ENCODE peak calls at places on chromosomes 1 and 21, in nine cellular contexts. One of them, this sample, is unnamed.

GRCh38 chr21:36587388-36587787 is 107.5 kb upstream of the CLDN14 start:
- DNase-seq in testis: no peak
- DNase-seq in ACHN: no peak
- DNase-seq in D341Med: no peak
- DNase-seq in LoVo: peak
- DNase-seq in tibial nerve: no peak
- DNase-seq in T1000: no peak
- DNase-seq in EL: peak
- DNase-seq in stimulated activated CD8-positive, alpha-beta memory T cell treated with anti-CD3 and anti-CD28 coated beads, Interleukin-7, amount 100 ng/mL, for 48 hours: no peak
- DNase-seq in this sample: peak

GRCh38 chr1:40185951-40186864 is 25.0 kb downstream of the RLF start:
- DNase-seq in stimulated activated CD8-positive, alpha-beta memory T cell treated with anti-CD3 and anti-CD28 coated beads, Interleukin-7, amount 100 ng/mL, for 48 hours: peak
- DNase-seq in LoVo: no peak
- DNase-seq in T1000: no peak
- DNase-seq in tibial nerve: no peak
- DNase-seq in testis: no peak
- DNase-seq in EL: peak
- DNase-seq in D341Med: no peak
- DNase-seq in ACHN: no peak
- DNase-seq in this sample: peak

GRCh38 chr1:37035828-37036666 is 1.7 kb upstream of the GRIK3 start:
- DNase-seq in EL: no peak
- DNase-seq in tibial nerve: no peak
- DNase-seq in LoVo: no peak
- DNase-seq in stimulated activated CD8-positive, alpha-beta memory T cell treated with anti-CD3 and anti-CD28 coated beads, Interleukin-7, amount 100 ng/mL, for 48 hours: no peak
- DNase-seq in T1000: no peak
- DNase-seq in ACHN: no peak
- DNase-seq in D341Med: no peak
- DNase-seq in testis: peak
- DNase-seq in this sample: no peak

GRCh38 chr1:203228670-203229069 is 803 bp downstream of the CHIT1 start:
- DNase-seq in ACHN: no peak
- DNase-seq in testis: no peak
- DNase-seq in D341Med: no peak
- DNase-seq in T1000: no peak
- DNase-seq in tibial nerve: no peak
- DNase-seq in LoVo: no peak
- DNase-seq in EL: no peak
- DNase-seq in stimulated activated CD8-positive, alpha-beta memory T cell treated with anti-CD3 and anti-CD28 coated beads, Interleukin-7, amount 100 ng/mL, for 48 hours: no peak
- DNase-seq in this sample: no peak

GRCh38 chr1:233790662-233791371 is 113.7 kb upstream of the SLC35F3 start:
- DNase-seq in stimulated activated CD8-positive, alpha-beta memory T cell treated with anti-CD3 and anti-CD28 coated beads, Interleukin-7, amount 100 ng/mL, for 48 hours: no peak
- DNase-seq in T1000: no peak
- DNase-seq in EL: peak
- DNase-seq in LoVo: peak
- DNase-seq in testis: peak
- DNase-seq in tibial nerve: no peak
- DNase-seq in D341Med: peak
- DNase-seq in ACHN: peak
- DNase-seq in this sample: peak

GRCh38 chr1:26289158-26290059 is 9.5 kb downstream of the SH3BGRL3 start:
- DNase-seq in LoVo: no peak
- DNase-seq in D341Med: no peak
- DNase-seq in T1000: no peak
- DNase-seq in stimulated activated CD8-positive, alpha-beta memory T cell treated with anti-CD3 and anti-CD28 coated beads, Interleukin-7, amount 100 ng/mL, for 48 hours: no peak
- DNase-seq in tibial nerve: no peak
- DNase-seq in testis: no peak
- DNase-seq in EL: no peak
- DNase-seq in ACHN: peak
- DNase-seq in this sample: no peak

GRCh38 chr1:107051266-107051665 is 5.2 kb upstream of the PRMT6 start:
- DNase-seq in stimulated activated CD8-positive, alpha-beta memory T cell treated with anti-CD3 and anti-CD28 coated beads, Interleukin-7, amount 100 ng/mL, for 48 hours: no peak
- DNase-seq in EL: no peak
- DNase-seq in D341Med: no peak
- DNase-seq in testis: no peak
- DNase-seq in T1000: no peak
- DNase-seq in tibial nerve: no peak
- DNase-seq in LoVo: no peak
- DNase-seq in ACHN: no peak
- DNase-seq in this sample: no peak

GRCh38 chr21:35861656-35862055 is 198.7 kb downstream of the SETD4 start:
- DNase-seq in EL: peak
- DNase-seq in testis: no peak
- DNase-seq in T1000: no peak
- DNase-seq in tibial nerve: no peak
- DNase-seq in stimulated activated CD8-positive, alpha-beta memory T cell treated with anti-CD3 and anti-CD28 coated beads, Interleukin-7, amount 100 ng/mL, for 48 hours: no peak
- DNase-seq in ACHN: no peak
- DNase-seq in LoVo: peak
- DNase-seq in D341Med: no peak
- DNase-seq in this sample: no peak

GRCh38 chr1:58885998-58886397 is 102.2 kb upstream of the JUN start:
- DNase-seq in D341Med: no peak
- DNase-seq in stimulated activated CD8-positive, alpha-beta memory T cell treated with anti-CD3 and anti-CD28 coated beads, Interleukin-7, amount 100 ng/mL, for 48 hours: no peak
- DNase-seq in LoVo: no peak
- DNase-seq in tibial nerve: peak
- DNase-seq in T1000: no peak
- DNase-seq in EL: no peak
- DNase-seq in testis: peak
- DNase-seq in ACHN: no peak
- DNase-seq in this sample: peak

GRCh38 chr1:207825719-207826556 is 74.1 kb downstream of the CD46 start:
- DNase-seq in stimulated activated CD8-positive, alpha-beta memory T cell treated with anti-CD3 and anti-CD28 coated beads, Interleukin-7, amount 100 ng/mL, for 48 hours: peak
- DNase-seq in EL: peak
- DNase-seq in tibial nerve: peak
- DNase-seq in LoVo: peak
- DNase-seq in ACHN: no peak
- DNase-seq in T1000: no peak
- DNase-seq in D341Med: no peak
- DNase-seq in testis: peak
- DNase-seq in this sample: no peak

GRCh38 chr1:87869563-87869962 is 540.9 kb downstream of the LMO4 start:
- DNase-seq in stimulated activated CD8-positive, alpha-beta memory T cell treated with anti-CD3 and anti-CD28 coated beads, Interleukin-7, amount 100 ng/mL, for 48 hours: no peak
- DNase-seq in tibial nerve: no peak
- DNase-seq in D341Med: no peak
- DNase-seq in LoVo: peak
- DNase-seq in ACHN: no peak
- DNase-seq in testis: no peak
- DNase-seq in EL: peak
- DNase-seq in T1000: no peak
- DNase-seq in this sample: peak

GRCh38 chr1:218513248-218513647 is 168.1 kb downstream of the TGFB2 start:
- DNase-seq in testis: no peak
- DNase-seq in tibial nerve: no peak
- DNase-seq in EL: no peak
- DNase-seq in stimulated activated CD8-positive, alpha-beta memory T cell treated with anti-CD3 and anti-CD28 coated beads, Interleukin-7, amount 100 ng/mL, for 48 hours: no peak
- DNase-seq in T1000: no peak
- DNase-seq in D341Med: no peak
- DNase-seq in LoVo: no peak
- DNase-seq in ACHN: no peak
- DNase-seq in this sample: no peak

GRCh38 chr1:183033205-183033604 is 10.0 kb downstream of the LAMC1 start:
- DNase-seq in tibial nerve: no peak
- DNase-seq in stimulated activated CD8-positive, alpha-beta memory T cell treated with anti-CD3 and anti-CD28 coated beads, Interleukin-7, amount 100 ng/mL, for 48 hours: no peak
- DNase-seq in T1000: no peak
- DNase-seq in ACHN: no peak
- DNase-seq in testis: no peak
- DNase-seq in LoVo: peak
- DNase-seq in D341Med: no peak
- DNase-seq in EL: no peak
- DNase-seq in this sample: no peak

GRCh38 chr1:216450252-216450651 is 27.0 kb upstream of the USH2A start:
- DNase-seq in ACHN: no peak
- DNase-seq in D341Med: no peak
- DNase-seq in testis: no peak
- DNase-seq in T1000: no peak
- DNase-seq in EL: no peak
- DNase-seq in LoVo: no peak
- DNase-seq in stimulated activated CD8-positive, alpha-beta memory T cell treated with anti-CD3 and anti-CD28 coated beads, Interleukin-7, amount 100 ng/mL, for 48 hours: no peak
- DNase-seq in tibial nerve: no peak
- DNase-seq in this sample: no peak

GRCh38 chr1:44696789-44697188 is 22.3 kb downstream of the ARMH1 start:
- DNase-seq in D341Med: no peak
- DNase-seq in tibial nerve: no peak
- DNase-seq in ACHN: no peak
- DNase-seq in testis: no peak
- DNase-seq in LoVo: no peak
- DNase-seq in stimulated activated CD8-positive, alpha-beta memory T cell treated with anti-CD3 and anti-CD28 coated beads, Interleukin-7, amount 100 ng/mL, for 48 hours: no peak
- DNase-seq in T1000: no peak
- DNase-seq in EL: no peak
- DNase-seq in this sample: no peak